ENCODE peak calls at places on chromosomes 6 and 20, in six cellular contexts. One of them, this sample, is unnamed.

GRCh38 chr6:68727699-68728098 is 92.6 kb downstream of the ADGRB3 start:
- DNase-seq in IMR-90: no peak
- DNase-seq in H1: no peak
- DNase-seq in mesendoderm: no peak
- DNase-seq in neuronal stem cell: no peak
- DNase-seq in mesenchymal stem cell: no peak
- DNase-seq in this sample: no peak

GRCh38 chr20:33062750-33063149 is 9.0 kb downstream of the BPIFB3 start:
- DNase-seq in H1: no peak
- DNase-seq in mesendoderm: no peak
- DNase-seq in IMR-90: no peak
- DNase-seq in neuronal stem cell: no peak
- DNase-seq in mesenchymal stem cell: no peak
- DNase-seq in this sample: no peak

GRCh38 chr6:2388554-2389324 is 143.3 kb upstream of the GMDS start:
- DNase-seq in H1: no peak
- DNase-seq in neuronal stem cell: no peak
- DNase-seq in mesendoderm: no peak
- DNase-seq in IMR-90: no peak
- DNase-seq in mesenchymal stem cell: no peak
- DNase-seq in this sample: no peak

GRCh38 chr6:22447191-22447590 is 122.2 kb upstream of the HDGFL1 start:
- DNase-seq in neuronal stem cell: no peak
- DNase-seq in mesendoderm: no peak
- DNase-seq in mesenchymal stem cell: no peak
- DNase-seq in IMR-90: no peak
- DNase-seq in H1: no peak
- DNase-seq in this sample: no peak

GRCh38 chr6:84119277-84119676 is 85.7 kb downstream of the MRAP2 start:
- DNase-seq in IMR-90: peak
- DNase-seq in mesendoderm: no peak
- DNase-seq in mesenchymal stem cell: no peak
- DNase-seq in neuronal stem cell: no peak
- DNase-seq in H1: no peak
- DNase-seq in this sample: no peak

GRCh38 chr6:161215193-161215592 is 58.7 kb downstream of the AGPAT4 start:
- DNase-seq in mesenchymal stem cell: peak
- DNase-seq in mesendoderm: no peak
- DNase-seq in H1: no peak
- DNase-seq in IMR-90: peak
- DNase-seq in neuronal stem cell: no peak
- DNase-seq in this sample: no peak

GRCh38 chr6:16803294-16804006 is 42.2 kb upstream of the ATXN1 start:
- DNase-seq in mesendoderm: peak
- DNase-seq in neuronal stem cell: no peak
- DNase-seq in H1: peak
- DNase-seq in IMR-90: peak
- DNase-seq in mesenchymal stem cell: peak
- DNase-seq in this sample: peak

GRCh38 chr6:72969666-72970065 is 255.6 kb downstream of the KHDC1L start:
- DNase-seq in H1: no peak
- DNase-seq in mesendoderm: peak
- DNase-seq in IMR-90: no peak
- DNase-seq in mesenchymal stem cell: no peak
- DNase-seq in neuronal stem cell: no peak
- DNase-seq in this sample: no peak

GRCh38 chr6:144343736-144344428 is 58.7 kb downstream of the UTRN start:
- DNase-seq in mesendoderm: no peak
- DNase-seq in mesenchymal stem cell: no peak
- DNase-seq in H1: no peak
- DNase-seq in neuronal stem cell: no peak
- DNase-seq in IMR-90: no peak
- DNase-seq in this sample: no peak

GRCh38 chr6:160667854-160668481 is 3.9 kb upstream of the LPA start:
- DNase-seq in mesenchymal stem cell: no peak
- DNase-seq in neuronal stem cell: no peak
- DNase-seq in IMR-90: no peak
- DNase-seq in mesendoderm: peak
- DNase-seq in H1: peak
- DNase-seq in this sample: peak

DNA sequence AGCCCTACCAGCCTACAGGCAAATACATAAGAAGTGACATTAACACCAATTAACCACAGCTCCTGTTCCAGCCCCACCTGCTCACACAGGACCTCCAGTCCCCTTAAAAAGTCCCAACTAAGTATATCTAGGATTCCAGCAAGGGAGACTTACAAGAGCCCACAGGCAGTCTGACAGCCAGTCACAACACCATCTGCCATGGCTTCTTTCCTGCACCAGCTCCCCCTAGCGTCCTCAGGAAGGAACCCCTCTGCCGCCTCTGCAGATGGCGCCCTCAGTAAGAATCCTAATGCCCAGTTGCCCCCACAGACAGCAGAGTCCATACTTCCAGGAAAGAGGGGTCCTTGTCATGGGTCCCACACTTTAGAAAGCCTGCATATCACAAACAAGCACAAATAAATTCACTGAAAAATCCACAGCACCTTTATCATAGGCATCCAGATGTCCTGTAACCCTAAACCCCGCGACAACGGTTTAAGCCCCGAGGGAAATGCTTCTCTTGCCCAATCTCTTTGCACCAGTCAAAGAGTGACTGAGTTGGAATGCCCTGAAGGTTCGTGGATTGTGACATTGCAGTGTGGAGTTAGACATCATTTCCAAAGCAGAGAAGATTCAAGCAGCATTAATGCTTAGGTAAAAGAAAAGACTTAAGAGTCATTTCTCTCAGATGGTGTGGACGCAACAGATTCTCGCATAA is 121.9 kb downstream of the HIVEP2 start:
- DNase-seq in mesenchymal stem cell: no peak
- DNase-seq in H1: peak
- DNase-seq in mesendoderm: peak
- DNase-seq in IMR-90: no peak
- DNase-seq in neuronal stem cell: no peak
- DNase-seq in this sample: peak
- H2BK15ac ChIP-seq in mesenchymal stem cell: peak
- H2BK15ac ChIP-seq in H1: no peak
- H2BK15ac ChIP-seq in mesendoderm: no peak
- H2BK15ac ChIP-seq in IMR-90: no peak
- H2BK15ac ChIP-seq in neuronal stem cell: no peak
- H2BK15ac ChIP-seq in this sample: no peak

DNA sequence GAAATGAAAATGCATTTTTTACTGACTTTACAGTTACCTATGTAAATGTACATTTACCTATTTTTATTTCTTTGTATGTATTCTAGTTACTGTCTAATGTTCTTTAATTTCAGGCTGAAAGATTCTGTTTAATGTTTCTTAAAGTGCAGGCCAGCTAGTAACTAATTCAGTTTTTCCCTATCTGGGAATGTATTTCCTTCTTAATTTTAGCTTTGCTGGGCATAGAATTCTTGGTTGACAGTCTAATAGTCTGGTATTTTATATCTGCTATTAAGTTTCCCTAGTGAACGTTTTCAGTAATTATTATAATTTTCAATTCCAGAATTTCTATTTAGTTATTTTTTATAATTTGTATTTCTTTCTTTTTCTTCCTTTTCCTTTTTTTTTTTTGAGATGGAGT is 186.0 kb upstream of the NOX3 start:
- DNase-seq in neuronal stem cell: no peak
- DNase-seq in mesendoderm: no peak
- DNase-seq in H1: no peak
- DNase-seq in IMR-90: no peak
- DNase-seq in mesenchymal stem cell: no peak
- DNase-seq in this sample: no peak
- H2BK15ac ChIP-seq in neuronal stem cell: no peak
- H2BK15ac ChIP-seq in mesendoderm: no peak
- H2BK15ac ChIP-seq in H1: no peak
- H2BK15ac ChIP-seq in IMR-90: no peak
- H2BK15ac ChIP-seq in mesenchymal stem cell: no peak
- H2BK15ac ChIP-seq in this sample: no peak

DNA sequence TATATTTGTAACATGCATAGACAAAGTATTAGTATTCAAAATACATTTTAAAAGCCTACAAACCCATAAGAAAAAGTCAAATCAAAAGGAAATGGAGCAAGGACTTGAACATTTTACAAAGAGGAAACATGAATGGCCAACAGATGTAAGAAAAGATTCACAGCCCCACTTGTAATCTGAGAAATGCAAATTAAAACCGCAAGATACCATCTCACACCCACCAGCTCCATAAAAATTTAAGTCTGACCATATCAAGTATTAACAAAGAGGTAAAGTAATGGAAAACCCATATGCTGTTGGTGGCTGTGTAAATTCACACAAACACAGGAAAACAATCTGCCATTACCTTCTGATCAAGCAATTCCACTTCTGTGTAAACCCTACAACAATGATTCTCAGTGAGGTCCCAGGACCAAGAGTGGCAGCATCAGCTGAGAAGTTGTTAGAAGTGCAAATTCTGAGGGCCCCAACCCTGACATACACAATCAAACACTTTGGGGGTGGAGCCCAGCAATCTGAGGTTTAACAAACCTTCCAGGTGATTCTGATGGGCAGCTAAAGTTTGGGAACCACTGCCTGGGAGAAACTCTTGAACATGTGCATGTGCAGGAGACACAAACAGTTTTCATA is 30.9 kb downstream of the BCL2L1 start:
- DNase-seq in neuronal stem cell: no peak
- DNase-seq in IMR-90: peak
- DNase-seq in mesendoderm: peak
- DNase-seq in H1: no peak
- DNase-seq in mesenchymal stem cell: no peak
- DNase-seq in this sample: no peak
- H2BK15ac ChIP-seq in neuronal stem cell: no peak
- H2BK15ac ChIP-seq in IMR-90: no peak
- H2BK15ac ChIP-seq in mesendoderm: no peak
- H2BK15ac ChIP-seq in H1: no peak
- H2BK15ac ChIP-seq in mesenchymal stem cell: no peak
- H2BK15ac ChIP-seq in this sample: no peak

DNA sequence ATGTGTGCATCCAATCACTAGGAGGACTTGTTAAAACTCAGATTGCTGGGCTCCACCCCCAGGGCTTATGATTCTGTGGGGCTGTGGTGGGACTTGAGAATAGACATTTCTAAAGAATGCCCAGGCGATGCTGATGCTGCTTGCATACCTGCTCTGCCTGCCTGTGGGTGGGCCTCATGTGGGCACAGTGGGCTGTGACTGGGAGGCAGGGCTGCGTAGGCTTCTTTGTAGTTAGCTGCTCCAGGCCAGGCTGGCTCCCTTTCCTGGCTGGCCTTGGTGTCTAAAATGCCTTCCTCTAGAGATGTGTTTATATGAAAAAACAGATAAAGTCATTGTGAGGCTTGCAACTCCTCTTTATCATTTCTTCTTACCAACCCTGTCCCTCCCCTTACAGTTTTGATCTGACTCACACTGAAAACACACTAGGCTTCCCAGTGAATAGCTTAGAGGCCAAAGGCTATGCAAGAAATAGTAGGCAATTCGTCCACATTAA is 495.5 kb upstream of the MAP3K7 start:
- DNase-seq in mesenchymal stem cell: peak
- DNase-seq in H1: peak
- DNase-seq in IMR-90: peak
- DNase-seq in neuronal stem cell: no peak
- DNase-seq in mesendoderm: peak
- DNase-seq in this sample: peak
- H2BK15ac ChIP-seq in mesenchymal stem cell: no peak
- H2BK15ac ChIP-seq in H1: no peak
- H2BK15ac ChIP-seq in IMR-90: no peak
- H2BK15ac ChIP-seq in neuronal stem cell: no peak
- H2BK15ac ChIP-seq in mesendoderm: no peak
- H2BK15ac ChIP-seq in this sample: no peak

GRCh38 chr6:118892248-118893094 is 1.5 kb upstream of the ASF1A start:
- DNase-seq in H1: no peak
- DNase-seq in mesenchymal stem cell: no peak
- DNase-seq in mesendoderm: no peak
- DNase-seq in neuronal stem cell: no peak
- DNase-seq in IMR-90: no peak
- DNase-seq in this sample: no peak

GRCh38 chr6:118893882-118894424 is at the start of gene ASF1A:
- DNase-seq in mesendoderm: peak
- DNase-seq in IMR-90: peak
- DNase-seq in mesenchymal stem cell: peak
- DNase-seq in H1: peak
- DNase-seq in neuronal stem cell: peak
- DNase-seq in this sample: peak

GRCh38 chr6:118893095-118893881 is 664 bp upstream of the ASF1A start:
- DNase-seq in mesenchymal stem cell: peak
- DNase-seq in H1: no peak
- DNase-seq in neuronal stem cell: no peak
- DNase-seq in IMR-90: peak
- DNase-seq in mesendoderm: peak
- DNase-seq in this sample: peak

GRCh38 chr6:118889163-118889562 is 4.8 kb upstream of the ASF1A start:
- DNase-seq in mesendoderm: no peak
- DNase-seq in H1: no peak
- DNase-seq in neuronal stem cell: no peak
- DNase-seq in IMR-90: no peak
- DNase-seq in mesenchymal stem cell: no peak
- DNase-seq in this sample: no peak

DNA sequence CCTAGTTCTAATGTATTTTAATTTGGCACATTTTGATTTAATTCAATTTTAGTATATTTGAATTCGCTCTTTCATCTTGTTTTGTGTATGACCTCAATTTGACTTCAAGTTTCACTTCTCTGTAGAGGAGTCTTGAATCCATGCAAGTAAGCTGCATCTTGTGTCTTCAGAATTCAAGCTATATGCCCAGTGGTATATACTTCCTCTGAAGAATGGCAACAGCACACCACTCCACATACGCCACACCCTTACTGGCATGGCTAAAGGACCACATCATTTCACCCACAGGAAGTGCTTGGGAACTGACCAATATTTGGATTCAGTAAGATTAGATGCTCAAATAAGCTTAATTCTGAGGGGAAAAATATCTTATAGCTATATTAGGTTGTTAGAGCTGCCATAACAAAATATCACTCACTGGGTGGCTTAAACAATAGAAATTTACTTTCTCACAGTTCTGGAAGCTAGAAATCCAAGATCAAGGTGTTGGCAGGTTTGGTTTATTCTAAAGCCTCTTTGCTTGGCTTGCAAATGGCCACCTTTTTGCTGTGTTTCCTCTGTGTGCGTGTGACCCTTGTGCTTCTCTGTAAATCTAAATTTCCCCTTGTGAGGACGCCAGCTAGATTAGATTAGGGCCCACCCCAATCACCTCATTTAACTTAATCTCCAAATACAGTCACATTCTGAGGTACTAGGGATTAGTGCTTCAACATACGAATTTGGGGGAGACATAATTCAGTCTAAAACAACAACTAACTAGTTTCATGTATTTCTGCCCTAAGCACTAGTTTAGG is 2.8 kb upstream of the ASF1A start:
- DNase-seq in H1: no peak
- DNase-seq in IMR-90: no peak
- DNase-seq in neuronal stem cell: no peak
- DNase-seq in mesendoderm: no peak
- DNase-seq in mesenchymal stem cell: no peak
- DNase-seq in this sample: no peak
- H2BK15ac ChIP-seq in H1: no peak
- H2BK15ac ChIP-seq in IMR-90: no peak
- H2BK15ac ChIP-seq in neuronal stem cell: no peak
- H2BK15ac ChIP-seq in mesendoderm: no peak
- H2BK15ac ChIP-seq in mesenchymal stem cell: no peak
- H2BK15ac ChIP-seq in this sample: no peak

This sample was measured in H9.